ENCODE peak calls at places on chromosomes 3 and 15, in four cellular contexts. D is PC-3, V is cardiac muscle cell, X is tibial artery. S is an unnamed sample.

GRCh38 chr3:133384331-133385027 is 15.4 kb upstream of the BFSP2 start:
- DNase-seq in D (peak), V (peak), X (peak), S (no peak)

GRCh38 chr3:43638594-43639447 is 17.0 kb upstream of the ANO10 start:
- DNase-seq in X (no peak), V (peak), D (peak), S (no peak)

GRCh38 chr3:179929091-179929529 is 107.6 kb downstream of the PEX5L start:
- DNase-seq in D (peak), V (peak), X (peak), S (no peak)

GRCh38 chr3:111739241-111739952 is 119.7 kb upstream of the PHLDB2 start:
- DNase-seq in V (no peak), D (peak), X (no peak), S (no peak)

GRCh38 chr15:48507416-48508065 is 138.0 kb downstream of the FBN1 start:
- DNase-seq in X (no peak), D (peak), V (peak), S (no peak)

GRCh38 chr15:31004220-31004733 is 12.8 kb upstream of the MTMR10 start:
- DNase-seq in V (no peak), D (no peak), X (no peak), S (no peak)

GRCh38 chr3:149813367-149814281 is 609 bp downstream of the RNF13 start:
- DNase-seq in V (peak), X (peak), D (peak), S (no peak)

GRCh38 chr3:46710229-46710628 is 7.4 kb downstream of the PRSS50 start:
- DNase-seq in X (no peak), D (no peak), V (no peak), S (no peak)

GRCh38 chr3:24923565-24923964 is 428.9 kb upstream of the THRB start:
- DNase-seq in X (no peak), V (no peak), D (no peak), S (no peak)

GRCh38 chr3:106692624-106693023 is 684.6 kb upstream of the CCDC54 start:
- DNase-seq in X (no peak), V (no peak), D (no peak), S (no peak)

GRCh38 chr3:191066669-191067068 is 132.4 kb upstream of the OSTN start:
- DNase-seq in X (no peak), V (no peak), D (peak), S (no peak)

GRCh38 chr3:177249203-177249602 is 51.9 kb upstream of the TBL1XR1 start:
- DNase-seq in V (no peak), D (no peak), X (no peak), S (peak)

GRCh38 chr15:38557855-38558713 is 6.5 kb downstream of the RASGRP1 start:
- DNase-seq in V (no peak), X (no peak), D (no peak), S (no peak)

GRCh38 chr3:65575376-65575840 is 463.3 kb downstream of the MAGI1 start:
- DNase-seq in X (no peak), D (peak), V (no peak), S (no peak)

GRCh38 chr3:138457863-138458735 is 23.7 kb downstream of the ESYT3 start:
- DNase-seq in D (no peak), X (no peak), V (no peak), S (peak)

GRCh38 chr3:18098960-18099587 is 326.1 kb downstream of the SATB1 start:
- DNase-seq in V (no peak), D (peak), X (no peak), S (no peak)

GRCh38 chr15:42138411-42138810 is 18.0 kb downstream of the PLA2G4F start:
- DNase-seq in V (no peak), X (no peak), D (no peak), S (peak)

GRCh38 chr15:48775556-48775955 is 35.3 kb downstream of the CEP152 start:
- DNase-seq in V (no peak), X (no peak), D (no peak), S (no peak)

GRCh38 chr3:29281265-29282228 is 676 bp downstream of the RBMS3 start:
- DNase-seq in D (peak), V (peak), X (peak), S (no peak)

GRCh38 chr15:76718863-76719262 is 186.3 kb downstream of the SCAPER start:
- DNase-seq in D (no peak), X (no peak), V (no peak), S (no peak)

GRCh38 chr3:32239638-32240550 is 1.4 kb downstream of the CMTM8 start:
- DNase-seq in V (peak), X (no peak), D (peak), S (peak)
- TF ChIP-seq CTCF in V (peak), X (no peak), D (peak), S (peak)

GRCh38 chr3:32000877-32001276 is 19.3 kb downstream of the ZNF860 start:
- DNase-seq in D (no peak), X (no peak), V (no peak), S (no peak)

GRCh38 chr3:32003380-32003779 is 21.8 kb downstream of the ZNF860 start:
- DNase-seq in V (no peak), D (no peak), X (no peak), S (no peak)

GRCh38 chr3:31999902-32000439 is 18.4 kb downstream of the ZNF860 start:
- DNase-seq in X (no peak), D (no peak), V (no peak), S (no peak)

GRCh38 chr3:32002536-32003368 is 21.2 kb downstream of the ZNF860 start:
- DNase-seq in X (no peak), D (no peak), V (no peak), S (no peak)

DNA sequence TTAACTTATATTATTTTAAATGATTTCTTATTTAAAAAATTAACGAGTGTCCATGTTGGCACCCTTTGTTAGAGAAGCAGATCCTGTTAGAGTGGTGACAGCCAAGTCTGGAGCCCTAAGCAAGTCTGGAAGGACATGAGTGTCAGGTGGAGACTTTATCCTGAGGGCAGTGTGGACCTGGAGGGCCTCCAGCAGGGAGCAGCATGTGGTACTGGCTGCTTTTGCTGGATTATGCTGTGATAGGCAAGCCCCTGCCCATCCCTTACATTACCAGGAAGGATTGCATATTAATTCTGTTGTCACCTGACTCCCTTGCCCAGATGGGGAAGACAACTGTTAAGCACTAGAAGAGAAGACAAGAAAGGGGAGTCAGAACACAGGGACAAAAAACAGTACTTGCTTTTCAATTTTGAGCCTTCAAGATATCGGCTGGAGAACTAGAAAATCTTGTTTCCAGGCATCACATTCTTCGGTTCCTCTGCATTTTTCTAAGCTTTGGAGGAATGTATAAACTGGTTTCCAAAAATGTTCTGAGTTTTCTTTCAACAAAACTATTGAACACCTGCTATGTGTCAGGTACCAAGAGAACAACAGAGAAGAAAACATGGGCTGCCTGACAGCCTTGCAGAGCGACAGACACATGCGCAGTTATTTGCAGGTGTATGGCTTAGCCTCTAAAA is 22.7 kb downstream of the ZNF860 start:
- DNase-seq in V (no peak), D (peak), X (no peak), S (no peak)
- TF ChIP-seq CTCF in V (no peak), D (peak), X (no peak), S (no peak)

DNA sequence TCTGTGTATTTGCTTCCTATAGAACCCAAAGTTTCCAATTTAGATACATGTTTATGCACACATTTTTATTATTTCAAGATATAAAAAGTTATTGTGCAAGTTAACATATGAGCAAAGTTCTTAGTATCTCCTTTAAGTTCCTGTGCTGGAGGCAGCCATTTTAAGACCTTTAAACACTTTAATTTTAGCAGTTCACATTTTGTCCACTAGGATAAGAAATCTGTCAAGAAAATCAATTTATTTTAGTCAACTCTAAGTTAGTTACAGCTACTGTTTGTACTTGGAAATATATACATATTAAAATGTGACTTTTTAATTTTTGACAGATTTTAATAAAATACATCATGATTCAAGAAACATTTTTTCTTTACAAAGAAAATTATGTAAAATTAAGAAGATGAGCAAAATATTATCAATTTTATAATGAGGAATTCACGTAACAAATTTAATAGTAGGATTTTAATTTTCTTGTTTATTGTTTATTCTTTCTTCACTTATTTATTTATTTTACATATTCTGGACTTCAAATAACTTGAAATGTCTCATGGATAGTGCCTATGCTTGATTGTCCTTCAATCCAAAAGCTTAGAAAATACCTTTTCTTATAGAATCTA is 402.6 kb upstream of the GBE1 start:
- DNase-seq in V (no peak), X (no peak), D (peak), S (no peak)
- TF ChIP-seq CTCF in V (no peak), X (no peak), D (peak), S (peak)

GRCh38 chr3:36837089-36837488 is 72.7 kb upstream of the DCLK3 start:
- DNase-seq in V (no peak), D (no peak), X (no peak), S (no peak)
- TF ChIP-seq CTCF in V (peak), D (no peak), X (no peak), S (no peak)

GRCh38 chr3:125054436-125055164 is 1.2 kb downstream of the HEG1 start:
- DNase-seq in D (peak), X (no peak), V (peak), S (no peak)
- TF ChIP-seq CTCF in D (peak), X (peak), V (no peak), S (peak)

DNA sequence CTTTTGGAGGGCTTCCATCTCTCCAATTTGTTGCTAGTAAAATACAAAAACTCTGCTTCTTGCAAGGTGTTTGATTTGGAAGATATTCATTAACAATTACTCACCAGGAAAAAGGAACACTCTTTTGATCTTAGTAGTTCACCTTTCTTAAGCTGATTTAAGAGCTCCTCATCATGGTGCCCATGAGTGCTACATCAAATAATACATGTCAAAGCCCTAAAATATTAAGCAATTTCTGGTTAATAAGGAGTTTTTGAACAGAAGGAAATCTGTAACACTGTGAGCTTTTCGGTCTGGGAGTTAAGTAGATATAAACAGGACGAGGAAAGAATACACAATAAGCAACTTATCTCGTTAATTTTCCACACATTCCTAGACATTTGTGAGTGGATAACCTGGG is 83.9 kb upstream of the DCBLD2 start:
- DNase-seq in X (no peak), V (no peak), D (peak), S (no peak)
- TF ChIP-seq CTCF in X (no peak), V (no peak), D (peak), S (peak)

DNA sequence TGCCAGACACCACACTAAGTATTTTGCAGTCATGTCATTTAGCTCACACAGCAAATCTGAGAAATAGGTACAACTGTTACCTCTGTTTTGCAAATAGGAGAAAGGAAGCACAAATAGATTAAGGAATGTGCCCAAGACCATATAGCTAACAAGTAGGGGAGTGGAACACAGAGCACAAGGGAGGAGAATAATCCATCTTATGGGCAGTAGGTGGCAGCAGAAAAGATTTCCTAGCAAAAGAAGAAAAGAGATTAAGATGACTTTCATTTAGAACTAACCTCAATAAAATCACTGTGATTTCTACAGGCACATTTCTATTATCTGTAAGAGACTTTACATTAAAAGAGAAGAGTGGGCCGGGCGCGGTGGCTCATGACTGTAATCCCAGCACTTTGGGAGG is 49.1 kb downstream of the NR1I2 start:
- DNase-seq in V (no peak), D (peak), X (no peak), S (no peak)
- TF ChIP-seq CTCF in V (peak), D (peak), X (no peak), S (peak)

DNA sequence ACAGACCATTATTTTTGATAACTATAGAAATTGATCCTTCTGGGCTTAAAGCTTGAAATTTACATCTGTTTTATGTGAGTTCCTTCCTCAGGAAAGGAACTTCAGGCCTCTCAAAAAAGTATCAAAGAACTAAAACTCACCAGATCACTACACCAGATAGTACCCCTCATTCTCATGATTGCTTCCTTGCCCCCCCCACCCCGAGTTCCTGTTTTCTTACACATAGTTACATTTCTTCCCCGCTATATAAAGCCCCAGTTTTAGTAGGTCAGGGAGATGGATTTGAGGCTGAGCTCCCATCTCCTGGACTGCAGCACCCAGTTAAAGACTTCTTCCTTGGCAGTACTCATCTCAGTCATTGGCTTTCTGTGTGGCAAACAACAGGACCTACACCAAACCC is 80.3 kb upstream of the HRH1 start:
- DNase-seq in V (no peak), D (no peak), X (no peak), S (no peak)
- TF ChIP-seq CTCF in V (no peak), D (no peak), X (no peak), S (no peak)

GRCh38 chr15:55434989-55435825 is 26.9 kb downstream of the PIERCE2 start:
- DNase-seq in V (peak), X (no peak), D (peak), S (no peak)
- TF ChIP-seq CTCF in V (peak), X (peak), D (peak), S (peak)